ENCODE peak calls at places on chromosomes 4 and X, in four cellular contexts. Q, P, I and R are unnamed samples.

GRCh38 chr4:102554988-102555387 is 53.8 kb downstream of the NFKB1 start:
- DNase-seq in Q (no peak), P (no peak), I (no peak), R (no peak)

GRCh38 chr4:101258782-101259353 is 88.5 kb downstream of the PPP3CA start:
- DNase-seq in I (no peak), Q (no peak), P (no peak), R (no peak)

GRCh38 chr4:24637173-24637572 is 52.8 kb upstream of the DHX15 start:
- DNase-seq in Q (no peak), I (no peak), P (no peak), R (no peak)

GRCh38 chr4:120865985-120866384 is 56.5 kb downstream of the PRDM5 start:
- DNase-seq in Q (no peak), P (no peak), I (no peak), R (peak; percentile 12)

GRCh38 chrX:71170660-71171059 is 26.0 kb downstream of the NLGN3 start:
- DNase-seq in Q (peak; percentile 39), P (no peak), I (no peak), R (no peak)

GRCh38 chr4:30443289-30443688 is 276.9 kb upstream of the PCDH7 start:
- DNase-seq in Q (no peak), P (no peak), I (no peak), R (peak; percentile 32)

GRCh38 chr4:62544428-62544827 is 1344.3 kb downstream of the ADGRL3 start:
- DNase-seq in I (no peak), P (no peak), Q (no peak), R (no peak)

GRCh38 chr4:105194328-105195231 is 47.9 kb downstream of the TET2 start:
- DNase-seq in P (peak; percentile 55), Q (no peak), I (no peak), R (no peak)

GRCh38 chrX:100863326-100863854 is 10.8 kb downstream of the NOX1 start:
- DNase-seq in P (no peak), Q (no peak), I (no peak), R (no peak)

GRCh38 chrX:10722804-10723364 is 102.5 kb upstream of the MID1 start:
- DNase-seq in Q (peak; percentile 49), I (no peak), P (no peak), R (peak; percentile 67)

GRCh38 chr4:48962636-48963035 is 23.4 kb upstream of the CWH43 start:
- DNase-seq in Q (no peak), P (no peak), I (no peak), R (no peak)

GRCh38 chrX:70133303-70134115 is at the start of gene IGBP1:
- DNase-seq in I (peak; percentile 90), P (peak; percentile 49), Q (peak; percentile 86), R (peak; percentile 81)

GRCh38 chrX:154750301-154751120 is at the start of gene GAB3:
- DNase-seq in P (no peak), I (no peak), Q (no peak), R (peak; percentile 41)

GRCh38 chrX:140524556-140524955 is 19.7 kb upstream of the SOX3 start:
- DNase-seq in P (no peak), I (no peak), Q (no peak), R (no peak)

GRCh38 chr4:90442619-90443018 is 315.4 kb downstream of the CCSER1 start:
- DNase-seq in P (no peak), Q (no peak), I (no peak), R (no peak)

GRCh38 chr4:162116085-162116784 is 47.6 kb downstream of the FSTL5 start:
- DNase-seq in Q (no peak), I (no peak), P (no peak), R (no peak)

GRCh38 chrX:3326721-3327120 is 19.7 kb downstream of the MXRA5 start:
- DNase-seq in I (no peak), Q (no peak), P (no peak), R (no peak)

GRCh38 chr4:40335508-40335860 is 351 bp downstream of the CHRNA9 start:
- DNase-seq in Q (no peak), P (no peak), I (no peak), R (no peak)

GRCh38 chr4:37522996-37523395 is 163.2 kb downstream of the RELL1 start:
- DNase-seq in P (no peak), I (no peak), Q (no peak), R (no peak)

GRCh38 chr4:112348488-112349158 is 51.5 kb downstream of the ALPK1 start:
- DNase-seq in Q (peak; percentile 57), I (peak; percentile 65), P (no peak), R (peak; percentile 61)

GRCh38 chr4:111681751-111682150 is 463.5 kb upstream of the FAM241A start:
- DNase-seq in Q (no peak), P (no peak), I (no peak), R (no peak)

GRCh38 chr4:173417833-173418232 is 18.9 kb upstream of the SCRG1 start:
- DNase-seq in P (no peak), I (no peak), Q (no peak), R (no peak)

GRCh38 chr4:48275694-48276093 is 6.1 kb upstream of the TEC start:
- DNase-seq in P (no peak), I (no peak), Q (no peak), R (no peak)

GRCh38 chr4:153543351-153543750 is 77.2 kb downstream of the TMEM131L start:
- DNase-seq in I (no peak), Q (no peak), P (no peak), R (no peak)

GRCh38 chr4:21470531-21470930 is 478.0 kb downstream of the KCNIP4 start:
- DNase-seq in I (no peak), Q (no peak), P (no peak), R (no peak)

GRCh38 chr4:13953083-13953482 is 325.6 kb upstream of the BOD1L1 start:
- DNase-seq in I (no peak), P (no peak), Q (no peak), R (no peak)

GRCh38 chr4:41287852-41288251 is 31.1 kb downstream of the UCHL1 start:
- DNase-seq in I (no peak), P (no peak), Q (no peak), R (no peak)

GRCh38 chrX:110944793-110945466 is 149.3 kb upstream of the CHRDL1 start:
- DNase-seq in Q (no peak), P (no peak), I (no peak), R (peak; percentile 20)

DNA sequence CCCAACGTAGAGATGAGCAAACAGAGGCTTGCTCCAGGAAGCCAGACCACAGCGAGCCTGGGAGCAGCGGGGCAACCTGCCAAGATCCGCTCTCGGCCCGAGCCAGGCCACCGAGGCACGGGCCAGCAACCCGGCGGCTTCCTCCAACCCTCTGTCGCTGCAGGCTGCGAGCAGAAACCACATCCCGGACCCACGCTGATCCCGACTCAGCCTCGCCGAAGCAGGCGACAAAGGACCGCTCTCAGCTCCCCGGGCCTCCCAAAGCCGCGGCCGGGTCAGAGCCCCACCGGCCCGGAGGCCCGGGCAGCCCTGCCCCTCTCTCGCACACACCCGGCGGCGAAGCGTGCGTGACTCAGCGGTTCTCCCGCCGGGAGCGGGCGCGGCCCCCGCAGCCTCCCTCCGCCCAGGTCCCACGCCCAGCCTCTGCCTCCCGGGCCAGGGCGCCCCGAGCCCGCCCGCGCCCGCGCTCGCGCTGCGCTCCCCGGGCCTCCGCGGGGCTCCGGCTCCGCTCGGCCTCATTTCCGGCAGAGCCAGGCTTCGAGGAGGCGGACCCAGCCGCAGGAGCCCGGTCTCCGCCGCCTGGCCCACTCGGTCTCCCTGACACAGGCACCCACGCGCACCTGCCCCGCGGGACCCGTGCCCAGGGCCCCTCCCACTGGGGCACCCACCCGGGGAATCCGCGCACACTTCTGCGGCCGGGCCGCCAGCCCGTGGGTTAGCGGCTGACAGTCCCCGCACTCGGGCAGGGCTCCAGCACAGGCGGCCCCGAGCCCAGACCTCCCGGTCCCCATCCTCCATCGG is 1.7 kb downstream of the PPP2R2C start:
- DNase-seq in Q (peak; percentile 75), P (no peak), I (no peak), R (peak; percentile 51)
- TF ChIP-seq ETV6 in Q (no peak), P (no peak), I (no peak), R (no peak)

DNA sequence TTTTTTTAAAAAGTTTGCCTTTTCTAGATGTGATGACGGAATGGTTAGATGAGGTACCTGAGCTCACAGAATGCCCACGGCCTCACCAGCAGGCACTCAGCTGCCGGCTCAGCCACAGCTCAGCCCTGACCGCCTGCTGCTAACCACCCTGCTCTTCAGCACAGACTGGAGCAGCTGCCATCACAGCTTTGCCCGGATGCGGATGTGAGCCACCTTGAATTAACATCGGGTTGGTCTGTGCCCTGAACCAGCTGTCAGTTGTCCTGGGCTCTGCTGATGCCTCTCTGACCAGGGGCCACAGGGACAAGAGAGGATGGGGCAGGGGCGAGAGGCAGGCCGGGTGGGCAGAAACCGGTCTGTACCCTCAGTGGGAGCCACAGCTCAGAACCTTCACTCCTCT is 93.3 kb downstream of the HMX1 start:
- DNase-seq in Q (no peak), I (no peak), P (no peak), R (no peak)
- TF ChIP-seq CBFB in Q (no peak), I (no peak), P (no peak), R (no peak)

GRCh38 chrX:42437211-42437610 is 340.8 kb downstream of the PPP1R2C start:
- DNase-seq in I (no peak), Q (no peak), P (no peak), R (no peak)

DNA sequence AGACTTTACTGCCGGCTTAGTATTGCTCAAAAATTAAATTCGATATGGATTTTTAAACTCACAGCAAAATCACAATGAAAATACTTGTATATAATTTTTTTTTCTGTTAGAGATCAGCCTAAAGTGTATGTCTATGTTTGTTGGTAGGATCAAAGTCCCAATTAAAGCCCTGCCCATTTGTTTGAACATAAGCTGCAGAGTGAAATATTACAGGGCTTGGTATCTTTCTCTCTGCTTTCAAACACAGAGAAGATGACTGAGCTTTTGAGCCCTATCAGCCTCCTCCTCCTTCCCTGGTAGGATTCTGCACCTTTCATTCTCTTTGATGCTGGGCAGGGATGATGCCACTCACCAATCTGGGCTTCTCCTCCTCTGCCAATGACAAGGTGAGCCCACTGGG is 345.4 kb downstream of the PPP1R2C start:
- DNase-seq in P (no peak), Q (no peak), I (peak; percentile 43), R (no peak)
- TF ChIP-seq ATF3 in P (no peak), Q (no peak), I (no peak), R (no peak)

GRCh38 chr4:85744950-85745349 is 270.0 kb downstream of the ARHGAP24 start:
- DNase-seq in Q (no peak), P (no peak), I (no peak), R (no peak)
- TF ChIP-seq ETV6 in Q (no peak), P (no peak), I (no peak), R (no peak)